ENCODE peak calls at places on chromosomes 7 and 10, in four cellular contexts. F is dorsolateral prefrontal cortex, M is stomach, Z is pancreas. L is an unnamed sample.

GRCh38 chr7:12518920-12519681 is 51.4 kb upstream of the SCIN start:
- DNase-seq in F (no peak), M (no peak), Z (no peak), L (peak; percentile 9)

GRCh38 chr10:28663576-28664368 is 13.5 kb upstream of the BAMBI start:
- DNase-seq in F (peak; percentile 79), M (peak; percentile 77), Z (peak; percentile 92), L (peak; percentile 90)

GRCh38 chr10:14736600-14737081 is 38.1 kb downstream of the FAM107B start:
- DNase-seq in F (no peak), M (no peak), Z (no peak), L (peak; percentile 28)

GRCh38 chr7:351681-352480 is 61.9 kb downstream of the FOXL3 start:
- DNase-seq in F (no peak), M (no peak), Z (peak; percentile 72), L (no peak)

GRCh38 chr7:95327356-95327755 is 3.0 kb upstream of the PON1 start:
- DNase-seq in F (no peak), M (no peak), Z (no peak), L (peak; percentile 60)

GRCh38 chr10:113646337-113647201 is 17.3 kb downstream of the NRAP start:
- DNase-seq in F (no peak), M (no peak), Z (no peak), L (no peak)

GRCh38 chr10:11016959-11017574 is 605 bp upstream of the CELF2 start:
- DNase-seq in F (no peak), M (no peak), Z (no peak), L (no peak)

GRCh38 chr10:129531969-129532660 is 65.1 kb downstream of the MGMT start:
- DNase-seq in F (no peak), M (no peak), Z (peak; percentile 39), L (peak; percentile 12)

GRCh38 chr7:45978010-45978681 is 57.1 kb upstream of the IGFBP3 start:
- DNase-seq in F (peak; percentile 32), M (peak; percentile 32), Z (no peak), L (peak; percentile 96)

GRCh38 chr10:66586073-66586472 is 339.8 kb upstream of the LRRTM3 start:
- DNase-seq in F (no peak), M (peak; percentile 48), Z (no peak), L (peak; percentile 6)

GRCh38 chr10:124721295-124722052 is 22.7 kb downstream of the FAM53B start:
- DNase-seq in F (no peak), M (no peak), Z (peak; percentile 38), L (no peak)

GRCh38 chr7:5523052-5523711 is 99.5 kb upstream of the TNRC18 start:
- DNase-seq in F (no peak), M (no peak), Z (no peak), L (peak; percentile 69)

GRCh38 chr10:87030912-87031635 is 11.0 kb downstream of the FAM25A start:
- DNase-seq in F (no peak), M (no peak), Z (peak; percentile 55), L (no peak)

GRCh38 chr7:19016140-19016539 is 101.3 kb downstream of the TWIST1 start:
- DNase-seq in F (no peak), M (no peak), Z (no peak), L (peak; percentile 70)

GRCh38 chr10:3656214-3656613 is 128.8 kb downstream of the KLF6 start:
- DNase-seq in F (no peak), M (no peak), Z (no peak), L (no peak)

GRCh38 chr7:768881-769504 is 41.9 kb upstream of the PRKAR1B start:
- DNase-seq in F (peak; percentile 59), M (peak; percentile 53), Z (peak; percentile 69), L (peak; percentile 36)

GRCh38 chr10:117178190-117178589 is 19.1 kb upstream of the KCNK18 start:
- DNase-seq in F (no peak), M (no peak), Z (no peak), L (no peak)

GRCh38 chr7:87506243-87507180 is 31.0 kb upstream of the ABCB4 start:
- DNase-seq in F (no peak), M (no peak), Z (no peak), L (peak; percentile 36)

GRCh38 chr7:45021604-45022296 is 21.7 kb downstream of the CCM2 start:
- DNase-seq in F (no peak), M (no peak), Z (no peak), L (peak; percentile 55)

GRCh38 chr10:73043766-73044377 is 52.8 kb downstream of the P4HA1 start:
- DNase-seq in F (no peak), M (no peak), Z (no peak), L (no peak)

GRCh38 chr7:136303162-136303561 is 326.0 kb upstream of the MTPN start:
- DNase-seq in F (no peak), M (no peak), Z (no peak), L (peak; percentile 1)

GRCh38 chr7:127751062-127751722 is 99.2 kb downstream of the SND1 start:
- DNase-seq in F (no peak), M (no peak), Z (no peak), L (peak; percentile 76)

GRCh38 chr10:69846252-69847000 is 44.7 kb downstream of the COL13A1 start:
- DNase-seq in F (no peak), M (no peak), Z (no peak), L (no peak)

GRCh38 chr7:116322541-116322940 is 112.2 kb downstream of the TES start:
- DNase-seq in F (no peak), M (no peak), Z (no peak), L (no peak)

GRCh38 chr7:138328215-138328614 is 131.8 kb upstream of the TRIM24 start:
- DNase-seq in F (no peak), M (no peak), Z (no peak), L (peak; percentile 66)

GRCh38 chr7:139691253-139691781 is 86.5 kb downstream of the HIPK2 start:
- DNase-seq in F (no peak), M (peak; percentile 92), Z (peak; percentile 93), L (peak; percentile 19)

GRCh38 chr7:16905300-16906044 is 23.7 kb upstream of the AGR3 start:
- DNase-seq in F (no peak), M (no peak), Z (no peak), L (peak; percentile 62)

GRCh38 chr7:55286666-55287065 is 78.5 kb upstream of the LANCL2 start:
- DNase-seq in F (no peak), M (no peak), Z (no peak), L (no peak)

GRCh38 chr10:30047924-30048531 is 11.4 kb downstream of the JCAD start:
- DNase-seq in F (no peak), M (no peak), Z (no peak), L (no peak)

GRCh38 chr10:131868436-131868835 is 32.4 kb upstream of the PPP2R2D start:
- DNase-seq in F (no peak), M (no peak), Z (no peak), L (no peak)

GRCh38 chr7:139108256-139109187 is 998 bp downstream of the ZC3HAV1 start:
- DNase-seq in F (no peak), M (peak; percentile 38), Z (peak; percentile 66), L (peak; percentile 17)

GRCh38 chr10:91220954-91221696 is 662 bp downstream of the PCGF5 start:
- DNase-seq in F (peak; percentile 10), M (peak; percentile 30), Z (no peak), L (no peak)

GRCh38 chr10:91215384-91215783 is 5.1 kb upstream of the PCGF5 start:
- DNase-seq in F (no peak), M (no peak), Z (no peak), L (no peak)

GRCh38 chr10:91219371-91220193 is 881 bp upstream of the PCGF5 start:
- DNase-seq in F (no peak), M (no peak), Z (no peak), L (no peak)

GRCh38 chr10:91214906-91215305 is 5.6 kb upstream of the PCGF5 start:
- DNase-seq in F (no peak), M (no peak), Z (no peak), L (no peak)

GRCh38 chr10:91220194-91220953 is at the start of gene PCGF5:
- DNase-seq in F (peak; percentile 84), M (peak; percentile 95), Z (peak; percentile 97), L (peak; percentile 85)
- TF ChIP-seq CTCF in F (no peak), M (no peak), Z (peak; percentile 24), L (no peak)

DNA sequence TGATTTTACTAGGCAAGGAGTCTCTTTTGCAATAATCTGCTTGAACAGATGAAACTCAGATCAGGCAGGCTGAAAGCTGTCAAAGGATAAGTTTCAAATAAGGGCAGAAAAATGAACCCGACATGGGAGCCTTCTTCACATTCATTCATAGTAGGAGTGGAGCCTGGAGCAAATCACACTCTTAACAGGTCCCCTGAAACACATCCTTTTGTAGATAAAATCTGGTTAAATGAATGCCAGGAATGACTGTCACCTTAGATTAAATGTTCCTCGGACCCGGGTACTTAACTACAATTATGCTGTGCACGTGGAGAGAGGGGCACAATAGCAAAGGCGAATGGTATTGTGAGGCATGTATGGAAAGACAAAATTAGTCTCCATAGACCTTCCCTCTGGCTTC is 344.7 kb upstream of the LRGUK start:
- DNase-seq in F (no peak), M (no peak), Z (no peak), L (no peak)
- H3K4me3 ChIP-seq in F (no peak overlapping the region), M (no peak overlapping the region), Z (no peak overlapping the region), L (no peak overlapping the region)

GRCh38 chr10:78419481-78420265 is 386.0 kb downstream of the RPS24 start:
- DNase-seq in F (no peak), M (peak; percentile 19), Z (no peak), L (no peak)
- TF ChIP-seq CTCF in F (no peak), M (no peak), Z (no peak), L (no peak)

DNA sequence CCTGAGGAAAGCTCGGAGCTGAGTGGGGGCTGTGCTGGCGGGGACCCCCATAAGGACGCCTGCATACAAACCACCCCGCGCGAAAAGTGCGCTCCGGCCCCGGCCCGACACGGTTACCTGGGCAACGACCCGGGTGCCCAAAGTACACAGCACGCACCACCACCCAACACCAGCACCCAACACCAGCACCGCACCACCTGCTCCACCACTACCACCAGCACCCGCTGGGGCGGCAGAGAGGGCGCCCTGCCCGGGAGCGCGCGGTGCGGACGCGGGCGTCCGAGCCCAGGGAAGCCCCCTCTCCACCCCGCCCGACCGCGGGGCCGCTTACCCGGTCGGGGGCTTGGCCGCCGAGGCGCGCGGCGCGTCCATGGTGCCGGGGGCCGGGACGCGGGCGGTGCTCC is 345 bp downstream of the COBL start:
- DNase-seq in F (no peak), M (peak; percentile 65), Z (peak; percentile 87), L (no peak)
- H3K4me3 ChIP-seq in F (peak overlapping the region; percentile 65), M (peak overlapping the region; percentile 66), Z (peak overlapping the region; percentile 85), L (no peak overlapping the region)

DNA sequence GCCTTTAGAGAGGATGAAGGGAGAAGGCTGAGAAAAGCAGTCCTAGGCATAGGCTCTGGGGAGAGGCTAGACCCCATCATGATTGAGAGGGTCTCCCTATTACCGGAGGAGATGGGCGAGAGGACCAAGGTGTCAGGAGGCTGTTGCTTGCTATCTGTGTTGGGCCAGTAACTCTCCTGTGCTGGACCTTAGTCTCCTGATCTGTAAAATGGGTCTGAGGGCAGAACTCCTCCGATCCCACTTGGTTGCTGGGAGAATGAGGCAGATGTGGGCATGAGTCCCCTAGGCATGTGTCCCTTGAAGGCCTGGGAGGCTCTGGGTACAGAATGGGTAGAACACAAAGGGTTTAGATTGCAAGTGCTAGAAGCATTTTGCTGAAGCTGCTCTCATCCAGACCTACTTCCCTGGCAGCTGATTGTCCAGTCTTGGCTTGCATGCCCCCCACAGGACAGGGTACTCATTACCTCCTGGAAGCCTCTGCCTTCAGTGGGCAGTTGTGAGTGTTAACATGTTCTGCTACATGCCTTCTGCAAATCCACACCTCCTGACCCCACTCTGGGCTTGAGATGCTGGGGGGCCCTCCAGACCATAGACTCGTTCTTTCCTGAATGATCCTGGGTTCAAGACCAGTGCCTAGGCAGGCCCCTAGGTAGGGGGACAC is 4.4 kb downstream of the ZMIZ1 start:
- DNase-seq in F (no peak), M (no peak), Z (no peak), L (no peak)
- TF ChIP-seq CTCF in F (no peak), M (no peak), Z (no peak), L (no peak)